ENCODE peak calls at places on chromosomes 4 and X, in six cellular contexts. C is A549, E is HepG2, S is K562, F is endothelial cell of umbilical vein, W is NB4. X is an unnamed sample.

GRCh38 chr4:141335166-141335565 is 114.5 kb downstream of the ZNF330 start:
- DNase-seq in C (no peak), E (no peak), S (no peak), F (no peak), W (no peak), X (no peak)

GRCh38 chrX:25878806-25879205 is 259.3 kb upstream of the MAGEB18 start:
- DNase-seq in C (no peak), E (no peak), S (no peak), F (peak; percentile 73), W (no peak), X (no peak)

GRCh38 chrX:19017271-19017670 is 33.4 kb upstream of the PHKA2 start:
- DNase-seq in C (peak; percentile 55), E (peak; percentile 13), S (peak; percentile 30), F (no peak), W (peak; percentile 27), X (no peak)

GRCh38 chrX:65667157-65667502 is 324 bp upstream of the MSN start:
- DNase-seq in C (no peak), E (no peak), S (no peak), F (no peak), W (no peak), X (no peak)

GRCh38 chr4:21476753-21477152 is 471.8 kb downstream of the KCNIP4 start:
- DNase-seq in C (no peak), E (peak; percentile 2), S (no peak), F (peak; percentile 20), W (peak; percentile 36), X (no peak)

GRCh38 chr4:122142687-122143086 is 9.4 kb upstream of the BLTP1 start:
- DNase-seq in C (no peak), E (no peak), S (no peak), F (no peak), W (no peak), X (no peak)

GRCh38 chr4:83369825-83370639 is 35.4 kb upstream of the HPSE start:
- DNase-seq in C (no peak), E (peak; percentile 44), S (peak; percentile 13), F (no peak), W (peak; percentile 90), X (no peak)

GRCh38 chr4:39062499-39062898 is 467 bp downstream of the KLHL5 start:
- DNase-seq in C (no peak), E (no peak), S (no peak), F (no peak), W (no peak), X (no peak)

GRCh38 chr4:86296865-86297264 is 63.0 kb downstream of the MAPK10 start:
- DNase-seq in C (no peak), E (no peak), S (no peak), F (no peak), W (no peak), X (no peak)

GRCh38 chr4:98905297-98905696 is 23.6 kb downstream of the EIF4E start:
- DNase-seq in C (no peak), E (no peak), S (no peak), F (no peak), W (no peak), X (no peak)

GRCh38 chrX:24899391-24899790 is 116.4 kb downstream of the ARX start:
- DNase-seq in C (no peak), E (no peak), S (no peak), F (no peak), W (no peak), X (no peak)

GRCh38 chrX:151983186-151983585 is 8.7 kb upstream of the GABRE start:
- DNase-seq in C (no peak), E (no peak), S (no peak), F (peak; percentile 57), W (no peak), X (no peak)

GRCh38 chr4:177263818-177264217 is 45.9 kb upstream of the NEIL3 start:
- DNase-seq in C (no peak), E (no peak), S (no peak), F (no peak), W (no peak), X (no peak)

GRCh38 chr4:77819409-77819835 is 254 bp upstream of the CNOT6L start:
- DNase-seq in C (no peak), E (no peak), S (no peak), F (no peak), W (no peak), X (no peak)

GRCh38 chr4:5918331-5919030 is 25.6 kb upstream of the CRMP1 start:
- DNase-seq in C (no peak), E (no peak), S (no peak), F (no peak), W (no peak), X (no peak)

GRCh38 chrX:40573763-40574162 is 7.0 kb upstream of the ATP6AP2 start:
- DNase-seq in C (no peak), E (peak; percentile 18), S (peak; percentile 69), F (peak; percentile 25), W (peak; percentile 57), X (no peak)

GRCh38 chr4:158094413-158095110 is 78.3 kb downstream of the GASK1B start:
- DNase-seq in C (peak; percentile 5), E (peak; percentile 61), S (no peak), F (peak; percentile 70), W (no peak), X (no peak)

GRCh38 chrX:123731258-123731986 is 1.4 kb downstream of the THOC2 start:
- DNase-seq in C (peak; percentile 21), E (no peak), S (peak; percentile 78), F (peak; percentile 47), W (peak; percentile 69), X (no peak)

GRCh38 chr4:38184404-38184803 is 224.2 kb downstream of the PTTG2 start:
- DNase-seq in C (no peak), E (no peak), S (peak; percentile 15), F (no peak), W (peak; percentile 25), X (no peak)

GRCh38 chr4:148270600-148270999 is 171.6 kb downstream of the NR3C2 start:
- DNase-seq in C (no peak), E (no peak), S (no peak), F (peak; percentile 44), W (no peak), X (no peak)

GRCh38 chrX:39293203-39293602 is 491.9 kb downstream of the MID1IP1 start:
- DNase-seq in C (no peak), E (no peak), S (no peak), F (no peak), W (no peak), X (no peak)

GRCh38 chr4:963276-964225 is 9.8 kb downstream of the DGKQ start:
- DNase-seq in C (no peak), E (no peak), S (no peak), F (no peak), W (no peak), X (no peak)

GRCh38 chr4:112523008-112523440 is 7.0 kb upstream of the NEUROG2 start:
- DNase-seq in C (no peak), E (no peak), S (peak; percentile 70), F (peak; percentile 49), W (peak; percentile 80), X (no peak)

GRCh38 chrX:12825801-12826200 is 34.6 kb downstream of the PRPS2 start:
- DNase-seq in C (no peak), E (no peak), S (no peak), F (peak; percentile 44), W (no peak), X (no peak)

GRCh38 chr4:145829629-145830395 is 108.8 kb downstream of the ZNF827 start:
- DNase-seq in C (no peak), E (no peak), S (no peak), F (peak; percentile 69), W (no peak), X (no peak)

GRCh38 chr4:148238086-148238485 is 204.1 kb downstream of the NR3C2 start:
- DNase-seq in C (no peak), E (no peak), S (no peak), F (no peak), W (no peak), X (no peak)

GRCh38 chr4:167854881-167855280 is 237.5 kb upstream of the ANXA10 start:
- DNase-seq in C (no peak), E (no peak), S (no peak), F (no peak), W (no peak), X (no peak)

GRCh38 chrX:74450803-74451449 is 29.6 kb downstream of the SLC16A2 start:
- DNase-seq in C (peak; percentile 29), E (no peak), S (no peak), F (no peak), W (peak; percentile 88), X (no peak)
- TF ChIP-seq MYC in C (no peak), E (no peak), S (no peak), F (no peak), W (peak; percentile 61), X (no peak)

GRCh38 chrX:68594769-68595168 is 52.7 kb upstream of the STARD8 start:
- DNase-seq in C (no peak), E (no peak), S (no peak), F (no peak), W (no peak), X (no peak)

GRCh38 chrX:68599256-68600152 is 48.0 kb upstream of the STARD8 start:
- DNase-seq in C (peak; percentile 3), E (no peak), S (peak; percentile 29), F (peak; percentile 9), W (peak; percentile 15), X (no peak)
- TF ChIP-seq MYC in C (no peak), E (no peak), S (no peak), F (no peak), W (no peak), X (no peak)

DNA sequence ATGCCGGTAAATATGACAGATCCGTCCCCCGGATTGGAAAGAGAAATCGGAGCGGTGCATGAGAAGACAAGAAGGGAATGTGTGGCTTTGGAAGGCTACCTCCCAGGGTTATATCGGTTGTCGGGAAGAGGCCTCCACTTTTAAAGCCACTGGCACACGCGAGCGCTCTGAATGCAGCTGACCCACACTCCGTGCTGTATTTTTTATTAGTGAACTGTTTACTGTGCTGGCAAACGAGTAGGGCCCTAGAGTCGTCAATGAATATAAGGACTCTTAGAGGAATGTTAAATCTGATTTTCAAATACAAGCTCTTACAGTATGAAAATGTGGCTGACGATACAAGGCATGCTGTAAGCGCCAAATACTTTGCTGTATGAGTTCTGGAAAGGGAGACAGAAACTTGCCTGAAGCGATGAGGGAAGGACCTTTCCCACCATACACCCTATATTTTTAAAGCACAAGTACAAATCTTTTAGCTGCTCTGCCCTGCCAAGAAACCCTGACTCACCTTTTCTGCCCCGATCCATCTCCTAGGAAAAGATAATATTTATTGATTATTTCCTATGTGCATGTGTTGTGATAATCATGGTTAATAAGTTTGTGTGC is 15.8 kb upstream of the RUFY3 start:
- DNase-seq in C (no peak), E (no peak), S (no peak), F (peak; percentile 67), W (no peak), X (no peak)
- TF ChIP-seq MYC in C (no peak), E (no peak), S (no peak), F (no peak), W (no peak), X (no peak)

DNA sequence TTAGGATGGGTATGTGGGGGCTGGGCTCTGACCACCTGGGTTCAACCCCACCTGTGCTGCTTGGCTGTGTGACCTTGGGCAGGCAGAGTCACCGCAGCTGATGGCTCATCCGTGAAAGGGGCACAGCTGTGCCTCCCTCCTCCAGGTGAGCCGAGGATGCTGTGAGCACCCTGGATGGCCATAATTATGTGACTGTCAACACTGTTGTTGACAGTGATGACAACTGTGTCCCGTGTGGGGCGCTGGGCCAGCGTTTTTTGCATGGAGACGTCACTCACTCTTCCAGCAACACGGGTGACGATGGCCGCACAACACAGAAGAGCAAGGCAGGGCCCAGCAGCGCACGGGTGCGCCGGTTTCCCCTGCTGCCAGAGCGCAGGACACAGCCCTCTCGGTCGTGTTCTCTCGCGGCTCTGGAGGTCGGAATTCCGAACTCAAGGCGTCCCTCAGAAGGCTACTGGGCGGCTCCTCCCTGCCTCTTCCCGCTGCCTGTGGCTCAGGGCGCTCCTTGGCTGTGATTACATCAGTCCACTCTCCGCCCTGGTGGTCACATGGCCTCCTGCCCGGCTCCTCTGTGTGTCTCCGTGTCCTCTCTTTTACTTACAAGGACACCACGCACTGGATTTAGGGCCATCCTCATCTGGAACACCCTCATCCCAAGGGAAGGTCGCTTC is 1.3 kb downstream of the SH3TC1 start:
- DNase-seq in C (no peak), E (no peak), S (peak; percentile 47), F (peak; percentile 62), W (no peak), X (no peak)
- TF ChIP-seq MYC in C (no peak), E (peak; percentile 31), S (peak; percentile 49), F (peak; percentile 20), W (no peak), X (peak; percentile 36)

X was measured in GM12878.